ENCODE peak calls at places on chromosomes 12 and 14, in four cellular contexts. R is psoas muscle, P is lower leg skin, G is fibroblast of pulmonary artery. D is an unnamed sample.

GRCh38 chr12:85951823-85952222 is 77.7 kb downstream of the NTS start:
- DNase-seq in R (no peak), P (no peak), G (peak), D (peak)

GRCh38 chr12:106032141-106032925 is 106.4 kb downstream of the NUAK1 start:
- DNase-seq in P (no peak), R (no peak), G (no peak), D (no peak)

GRCh38 chr12:124720019-124720686 is 143.5 kb downstream of the SCARB1 start:
- DNase-seq in P (no peak), G (peak), R (no peak), D (peak)

GRCh38 chr12:51598156-51598555 is 7.1 kb downstream of the SCN8A start:
- DNase-seq in G (no peak), P (no peak), R (no peak), D (no peak)

GRCh38 chr12:751192-751827 is 1.1 kb upstream of the WNK1 start:
- DNase-seq in G (peak), P (peak), R (peak), D (peak)

GRCh38 chr14:73133795-73134194 is 2.5 kb upstream of the PSEN1 start:
- DNase-seq in G (no peak), R (no peak), P (no peak), D (no peak)

GRCh38 chr14:90053044-90053443 is 8.8 kb upstream of the KCNK13 start:
- DNase-seq in R (no peak), G (no peak), P (no peak), D (no peak)

GRCh38 chr14:30138517-30138916 is 210.9 kb upstream of the PRKD1 start:
- DNase-seq in R (no peak), G (no peak), P (no peak), D (no peak)

GRCh38 chr12:75196865-75197264 is 12.8 kb downstream of the KCNC2 start:
- DNase-seq in G (no peak), P (no peak), R (no peak), D (no peak)

GRCh38 chr12:131486831-131487230 is 224.1 kb upstream of the SFSWAP start:
- DNase-seq in R (no peak), P (peak), G (no peak), D (no peak)

GRCh38 chr12:113875681-113876080 is 90.4 kb downstream of the RBM19 start:
- DNase-seq in P (no peak), G (peak), R (no peak), D (no peak)

GRCh38 chr12:106078358-106079025 is 60.3 kb downstream of the NUAK1 start:
- DNase-seq in R (peak), P (no peak), G (peak), D (peak)

GRCh38 chr12:6757028-6757689 is 4.2 kb upstream of the MLF2 start:
- DNase-seq in R (no peak), P (no peak), G (no peak), D (no peak)

GRCh38 chr14:38856798-38857197 is 246.2 kb downstream of the SEC23A start:
- DNase-seq in R (no peak), G (no peak), P (no peak), D (no peak)

GRCh38 chr12:65728913-65729793 is 95.1 kb upstream of the HMGA2 start:
- DNase-seq in P (no peak), G (no peak), R (no peak), D (no peak)

GRCh38 chr12:119715268-119715620 is 47.3 kb downstream of the PRKAB1 start:
- DNase-seq in R (no peak), P (no peak), G (peak), D (no peak)

GRCh38 chr12:3333583-3333982 is 157.4 kb upstream of the PRMT8 start:
- DNase-seq in R (no peak), G (peak), P (no peak), D (no peak)

GRCh38 chr14:93042968-93043940 is 72.5 kb downstream of the ITPK1 start:
- DNase-seq in R (peak), P (peak), G (peak), D (peak)

GRCh38 chr14:93183596-93184317 is 940 bp downstream of the MOAP1 start:
- DNase-seq in R (no peak), P (peak), G (no peak), D (no peak)

GRCh38 chr12:114479831-114480230 is 73.9 kb upstream of the TBX5 start:
- DNase-seq in R (no peak), P (no peak), G (no peak), D (no peak)

GRCh38 chr14:89652352-89652751 is 235.3 kb upstream of the FOXN3 start:
- DNase-seq in R (no peak), P (no peak), G (no peak), D (no peak)

DNA sequence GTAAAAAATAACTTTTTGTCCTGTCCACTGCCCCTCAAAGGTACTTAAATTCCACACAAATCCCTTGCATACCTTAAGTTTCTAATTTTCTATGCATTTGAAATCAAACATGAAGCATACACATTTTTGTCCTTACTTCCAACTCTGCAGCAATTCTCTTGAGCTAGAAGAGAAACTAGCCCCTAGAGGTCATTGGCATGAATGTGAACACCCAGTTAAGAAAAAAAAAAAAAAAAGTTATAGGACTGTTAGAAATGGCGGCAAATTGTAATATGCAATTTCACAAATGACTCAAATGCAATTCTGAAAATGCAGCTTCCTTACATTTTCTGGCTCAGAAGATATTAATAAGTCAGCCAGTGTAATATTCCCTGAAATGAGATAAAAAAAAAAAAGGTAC is 4.6 kb upstream of the ESR2 start:
- DNase-seq in P (no peak), R (no peak), G (peak), D (no peak)
- TF ChIP-seq CTCF in P (no peak), R (no peak), G (peak), D (no peak)

GRCh38 chr14:100370003-100370402 is 46.9 kb downstream of the SLC25A47 start:
- DNase-seq in P (no peak), R (no peak), G (no peak), D (no peak)

GRCh38 chr14:100371773-100372172 is 48.6 kb downstream of the SLC25A47 start:
- DNase-seq in R (no peak), G (no peak), P (no peak), D (no peak)

GRCh38 chr14:100374270-100374669 is 51.1 kb downstream of the SLC25A47 start:
- DNase-seq in R (no peak), G (no peak), P (no peak), D (no peak)

GRCh38 chr14:100374891-100375272 is 51.7 kb downstream of the SLC25A47 start:
- DNase-seq in G (no peak), P (no peak), R (no peak), D (no peak)

DNA sequence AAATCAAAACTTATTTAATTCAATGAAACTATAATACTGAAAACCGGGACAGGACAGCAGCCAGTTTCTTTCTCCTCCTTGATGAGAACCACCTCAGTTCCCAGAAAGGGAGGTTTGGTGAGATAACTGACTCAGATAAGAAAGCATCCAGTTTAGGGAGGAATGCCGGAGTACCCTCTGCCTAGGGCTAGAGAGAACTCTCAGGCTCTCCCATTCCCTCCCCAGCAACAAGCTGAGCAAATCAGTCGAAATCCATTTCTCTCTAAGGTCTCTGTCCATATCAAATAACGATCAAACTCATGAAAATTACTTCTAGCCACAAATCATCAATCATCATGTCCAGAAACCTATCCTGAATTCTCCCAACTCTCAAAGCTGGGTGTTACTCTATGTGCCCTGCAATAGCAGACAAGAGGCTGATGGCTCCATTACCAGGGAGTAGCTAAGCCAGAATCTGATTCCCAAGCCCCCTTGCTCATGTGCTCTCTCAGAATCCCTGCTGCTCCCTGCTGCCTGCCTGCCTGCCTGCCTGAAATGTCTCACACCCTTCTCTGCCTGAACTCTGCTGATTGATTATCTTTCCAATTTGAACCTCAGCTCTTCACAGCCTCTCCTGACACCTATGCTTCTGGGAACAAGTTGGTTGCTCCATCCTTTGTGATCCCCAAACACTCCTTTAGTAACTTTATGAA is 49.4 kb downstream of the SLC25A47 start:
- DNase-seq in G (no peak), P (no peak), R (no peak), D (no peak)
- H3K4me3 ChIP-seq in G (no peak), P (no peak), R (peak), D (no peak)

DNA sequence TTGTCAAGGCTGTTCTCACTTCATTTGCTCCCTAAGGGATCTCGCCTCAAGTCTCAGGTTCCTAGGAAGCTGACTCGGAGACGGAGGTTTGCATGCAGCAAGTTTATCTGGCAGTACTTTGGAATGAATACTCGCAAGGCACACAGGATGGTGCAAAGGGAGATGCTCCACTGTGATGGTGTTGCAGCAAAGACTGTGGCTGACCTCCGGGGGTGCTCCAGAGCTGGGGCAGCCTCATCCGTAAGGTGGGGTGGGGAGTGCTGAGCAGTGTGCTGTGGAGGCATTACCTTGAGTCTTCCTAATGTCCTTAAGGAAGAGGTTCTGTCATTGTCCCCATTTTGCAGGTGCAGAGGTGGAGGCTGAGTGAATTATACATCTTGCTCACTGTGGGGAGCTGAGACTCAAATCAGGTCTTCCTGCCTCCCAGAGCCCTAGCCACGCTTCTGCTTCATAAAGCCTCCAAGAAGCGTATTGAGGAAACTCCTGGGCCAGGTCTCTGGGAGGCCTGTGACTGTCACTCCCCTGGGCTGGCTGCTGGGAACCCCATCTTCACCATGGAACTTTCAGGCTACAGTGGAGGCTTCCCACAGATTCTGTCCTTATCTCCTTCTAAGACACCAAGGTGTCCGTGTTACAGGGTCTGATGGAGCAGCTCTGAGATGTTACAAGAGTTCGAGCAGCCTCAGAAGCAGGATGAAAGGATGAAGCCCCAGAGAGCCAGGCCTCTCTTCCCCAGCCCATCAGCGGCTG is 39.5 kb downstream of the GALNT16 start:
- DNase-seq in R (no peak), G (no peak), P (peak), D (no peak)
- TF ChIP-seq CTCF in R (no peak), G (peak), P (no peak), D (peak)

GRCh38 chr12:132593521-132593920 is 16.9 kb downstream of the LRCOL1 start:
- DNase-seq in G (no peak), P (no peak), R (peak), D (no peak)

GRCh38 chr12:132593071-132593470 is 17.3 kb downstream of the LRCOL1 start:
- DNase-seq in R (peak), P (no peak), G (no peak), D (no peak)

GRCh38 chr12:132595183-132595582 is 15.2 kb downstream of the LRCOL1 start:
- DNase-seq in G (no peak), P (no peak), R (no peak), D (no peak)

GRCh38 chr12:132592261-132592970 is 18.0 kb downstream of the LRCOL1 start:
- DNase-seq in G (no peak), R (peak), P (no peak), D (no peak)

DNA sequence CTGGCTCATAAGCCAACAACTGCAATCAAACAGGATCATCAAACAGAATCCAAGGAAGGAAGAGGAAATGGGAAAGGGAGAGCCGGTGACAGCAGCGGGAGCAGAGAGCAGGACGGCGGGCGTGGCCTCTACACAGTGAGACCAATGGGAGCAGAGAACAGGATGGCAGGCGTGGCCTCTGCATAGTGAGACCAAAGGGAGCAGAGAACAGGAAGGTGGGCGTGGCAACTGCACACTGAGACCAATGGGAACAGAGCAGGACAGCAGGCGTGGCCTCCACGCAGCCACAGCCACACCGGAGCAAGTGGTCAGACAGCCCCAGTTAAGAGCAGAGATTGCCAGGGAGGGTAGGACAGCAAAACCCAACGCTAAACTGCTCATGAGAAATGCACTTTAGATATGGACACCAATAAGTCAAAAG is 16.4 kb downstream of the LRCOL1 start:
- DNase-seq in G (peak), R (peak), P (peak), D (peak)
- H3K4me3 ChIP-seq in G (no peak), R (peak), P (no peak), D (no peak)

DNA sequence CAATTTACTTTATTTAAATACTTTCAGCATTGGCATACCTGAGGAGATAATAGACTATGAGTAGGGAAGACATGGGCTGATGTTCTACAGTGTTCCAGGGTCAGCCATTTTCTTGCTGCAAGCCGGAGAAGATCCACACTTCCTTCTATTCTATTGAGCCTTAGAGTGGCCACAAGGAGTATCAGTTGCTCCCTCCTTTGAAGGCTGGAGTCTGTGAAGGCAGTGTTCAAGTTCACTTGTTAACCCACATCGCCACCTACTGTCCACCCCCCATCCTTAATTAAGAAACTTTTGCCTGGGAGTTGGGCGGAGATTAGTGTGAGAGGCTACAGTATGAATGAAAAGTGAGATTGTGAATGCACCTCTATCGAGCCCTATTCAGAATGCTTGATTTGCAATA is 666.6 kb downstream of the NRXN3 start:
- DNase-seq in G (peak), R (peak), P (no peak), D (peak)
- TF ChIP-seq CTCF in G (peak), R (peak), P (no peak), D (peak)

GRCh38 chr14:102502571-102502970 is 7.0 kb downstream of the ANKRD9 start:
- DNase-seq in G (no peak), P (no peak), R (no peak), D (no peak)
- H3K4me3 ChIP-seq in G (no peak), P (no peak), R (no peak), D (no peak)

GRCh38 chr12:69332815-69333358 is 15.3 kb upstream of the LYZ start:
- DNase-seq in G (no peak), R (no peak), P (no peak), D (no peak)
- TF ChIP-seq CTCF in G (no peak), R (no peak), P (no peak), D (no peak)